ENCODE peak calls at places on chromosome 1, in ten cellular contexts. W is GM06990; X is prostate gland; D is endodermal cell; F is BJ; P is tibial nerve; A is activated CD8-positive, alpha-beta T cell treated with anti-CD3 and anti-CD28 coated beads for 36 hours; M is kidney epithelial cell; Y is heart right ventricle; E is PC-3. C is an unnamed sample.

GRCh38 chr1:204846546-204846945 is 24.1 kb upstream of the NFASC start:
- DNase-seq in Y (no peak), W (no peak), A (no peak), P (no peak), E (no peak), F (no peak), M (no peak), X (no peak), D (no peak), C (no peak)

GRCh38 chr1:227729144-227729880 is 5.8 kb downstream of the JMJD4 start:
- DNase-seq in F (no peak), Y (no peak), A (no peak), P (no peak), W (no peak), X (no peak), M (no peak), E (peak), D (peak), C (no peak)

GRCh38 chr1:6205849-6206845 is at the start of gene RNF207:
- DNase-seq in A (peak), M (no peak), X (peak), W (peak), Y (peak), D (peak), F (no peak), P (no peak), E (peak), C (peak)

GRCh38 chr1:53470584-53470983 is 11.4 kb downstream of the DMRTB1 start:
- DNase-seq in F (no peak), E (no peak), Y (no peak), A (no peak), W (no peak), D (no peak), X (no peak), P (no peak), M (no peak), C (no peak)

GRCh38 chr1:150281221-150281757 is 1.1 kb upstream of the CIART start:
- DNase-seq in P (peak), X (peak), D (peak), W (no peak), F (no peak), Y (peak), A (peak), E (peak), M (no peak), C (peak)

GRCh38 chr1:36223373-36223995 is 759 bp upstream of the THRAP3 start:
- DNase-seq in P (peak), E (peak), A (peak), F (no peak), X (peak), W (peak), M (no peak), Y (no peak), D (peak), C (peak)

GRCh38 chr1:216032977-216033376 is 390.3 kb downstream of the USH2A start:
- DNase-seq in M (no peak), P (no peak), D (no peak), W (no peak), F (no peak), A (no peak), X (no peak), Y (no peak), E (no peak), C (no peak)

GRCh38 chr1:111656093-111657017 is 36.8 kb downstream of the RAP1A start:
- DNase-seq in P (peak), W (no peak), X (peak), F (peak), Y (peak), M (peak), D (peak), A (peak), E (peak), C (peak)

GRCh38 chr1:115322631-115323030 is 15.4 kb downstream of the NGF start:
- DNase-seq in F (no peak), P (no peak), W (no peak), D (no peak), E (peak), Y (no peak), M (no peak), A (no peak), X (no peak), C (no peak)

GRCh38 chr1:155062702-155063411 is 683 bp upstream of the EFNA4 start:
- DNase-seq in W (peak), F (no peak), Y (no peak), E (peak), X (peak), D (peak), A (peak), P (peak), M (no peak), C (peak)

GRCh38 chr1:18119978-18120377 is 12.4 kb downstream of the IGSF21 start:
- DNase-seq in A (no peak), E (no peak), Y (no peak), P (no peak), X (no peak), F (no peak), W (no peak), M (no peak), D (no peak), C (no peak)

GRCh38 chr1:27144920-27145661 is 9.8 kb downstream of the SLC9A1 start:
- DNase-seq in Y (no peak), D (peak), X (peak), E (no peak), F (peak), M (no peak), P (no peak), A (no peak), W (no peak), C (no peak)
- TF ChIP-seq CTCF in Y (no peak), D (no peak), X (no peak), E (no peak), F (no peak), M (no peak), P (no peak), A (no peak), W (no peak), C (no peak)

DNA sequence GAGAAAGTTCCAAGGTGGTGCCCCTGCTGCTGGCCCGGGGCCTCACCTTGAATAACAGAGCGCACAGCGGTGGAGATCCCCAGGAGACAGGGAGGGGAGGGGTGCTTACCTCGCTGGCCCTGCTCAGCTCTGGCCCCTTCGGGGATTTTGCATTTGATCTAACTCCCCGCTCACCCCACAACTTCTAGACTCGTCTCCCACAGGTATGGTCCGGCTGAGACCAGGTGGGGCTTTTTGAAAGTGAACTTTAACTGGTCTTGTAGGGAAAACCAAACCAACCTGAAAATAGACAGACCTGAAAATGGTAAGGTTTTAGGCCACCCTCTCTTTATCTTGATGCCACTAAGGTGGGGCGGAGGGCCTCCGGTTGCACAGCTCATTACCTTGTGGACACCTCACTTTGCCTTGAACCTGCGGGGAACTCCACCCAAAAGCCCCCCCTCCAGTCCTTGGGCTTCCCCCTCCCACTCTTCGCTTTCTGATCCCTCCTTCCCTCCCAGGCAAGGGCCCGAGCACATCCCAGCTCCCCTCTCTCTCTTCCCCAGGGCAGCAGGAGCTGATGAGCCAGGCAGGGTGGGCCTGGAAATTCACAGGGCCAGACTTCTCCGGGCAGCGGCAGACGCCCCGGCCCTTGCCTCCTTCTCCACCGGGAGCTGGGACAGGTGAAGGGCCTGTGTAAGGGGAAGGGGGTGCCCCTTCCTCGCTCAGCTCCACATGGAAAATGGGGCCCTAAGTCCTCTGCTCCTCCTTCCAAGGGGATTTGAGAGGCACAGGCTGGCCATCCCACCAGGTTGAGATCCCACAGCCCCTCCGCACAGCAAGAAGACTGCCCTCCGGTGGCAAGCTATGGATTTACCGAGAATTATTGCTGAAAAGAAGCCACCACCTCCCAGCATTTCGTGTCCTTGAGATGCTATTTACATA is 16.1 kb downstream of the TNFRSF8 start:
- DNase-seq in W (peak), P (peak), X (no peak), M (no peak), F (no peak), D (peak), E (peak), Y (peak), A (peak), C (peak)
- TF ChIP-seq CTCF in W (peak), P (peak), X (no peak), M (peak), F (peak), D (peak), E (peak), Y (peak), A (peak), C (peak)

DNA sequence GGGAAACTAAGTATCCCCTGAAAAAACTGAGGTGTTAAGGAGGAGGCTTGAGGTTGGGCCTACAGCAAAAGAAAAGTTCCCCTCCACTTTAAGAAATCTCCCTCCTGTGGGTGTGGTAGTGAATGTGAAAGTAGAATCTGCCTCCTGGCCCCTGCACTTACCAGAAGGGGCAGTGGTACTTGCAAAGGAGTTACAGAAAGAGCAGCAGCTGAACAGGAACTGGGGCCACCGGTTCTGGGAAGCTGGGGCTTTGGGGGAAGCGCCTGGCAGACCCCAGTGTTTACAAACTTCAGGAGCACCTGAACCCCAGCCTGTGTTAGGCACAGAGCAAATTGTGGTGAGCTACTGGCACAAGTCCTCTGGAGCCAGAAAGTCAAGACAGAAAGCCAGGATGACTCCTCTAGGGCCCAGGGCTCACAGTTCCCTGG is 250.2 kb upstream of the FGGY start:
- DNase-seq in Y (no peak), X (peak), E (no peak), A (peak), D (peak), M (no peak), F (no peak), P (no peak), W (peak), C (no peak)
- TF ChIP-seq CTCF in Y (no peak), X (no peak), E (no peak), A (peak), D (peak), M (peak), F (peak), P (no peak), W (peak), C (no peak)

DNA sequence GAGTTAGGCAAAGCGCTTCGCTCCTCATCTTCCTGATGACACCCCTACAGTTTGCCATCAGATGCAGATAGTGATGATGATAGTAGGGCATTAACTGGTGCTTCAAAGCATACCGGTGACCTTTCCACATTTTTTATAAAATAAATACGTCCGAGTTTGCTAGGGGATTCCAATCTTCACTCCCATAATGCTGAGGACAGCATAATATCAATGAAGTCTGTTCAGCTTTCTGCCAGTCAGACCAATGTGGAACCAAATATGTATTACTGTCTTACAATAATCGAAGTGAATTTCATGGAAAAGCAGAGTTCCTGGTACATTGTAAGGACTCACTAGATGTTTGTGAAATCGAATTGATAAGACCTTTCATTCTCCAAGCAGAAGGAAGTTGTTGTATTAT is 258.7 kb downstream of the RYR2 start:
- DNase-seq in W (no peak), E (no peak), X (no peak), F (no peak), P (no peak), M (no peak), Y (no peak), D (no peak), A (no peak), C (no peak)
- TF ChIP-seq CTCF in W (no peak), E (no peak), X (no peak), F (no peak), P (no peak), M (no peak), Y (no peak), D (no peak), A (no peak), C (no peak)

DNA sequence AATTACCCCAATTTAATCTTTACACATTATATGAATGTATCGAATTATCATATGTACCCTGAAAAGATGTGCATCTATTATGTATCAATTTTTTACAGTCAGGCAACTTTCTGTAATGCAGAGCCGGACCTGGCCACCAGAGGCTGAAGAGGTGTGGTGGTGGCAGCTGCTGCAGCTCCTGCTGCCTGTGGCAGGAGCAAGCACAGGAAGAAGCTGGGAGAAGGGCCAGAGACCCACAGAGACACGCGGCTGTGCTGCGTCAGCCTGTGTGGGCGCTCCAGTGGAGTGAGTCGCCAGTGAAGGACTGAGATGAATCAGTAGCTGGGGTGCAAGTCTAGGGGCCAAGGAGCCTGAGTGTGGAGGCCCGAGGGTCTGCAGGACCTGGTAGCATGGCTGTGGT is 74.3 kb upstream of the COG2 start:
- DNase-seq in X (no peak), D (peak), A (peak), Y (no peak), E (peak), M (no peak), W (peak), F (no peak), P (no peak), C (peak)
- TF ChIP-seq CTCF in X (no peak), D (peak), A (peak), Y (peak), E (peak), M (peak), W (peak), F (no peak), P (no peak), C (peak)

DNA sequence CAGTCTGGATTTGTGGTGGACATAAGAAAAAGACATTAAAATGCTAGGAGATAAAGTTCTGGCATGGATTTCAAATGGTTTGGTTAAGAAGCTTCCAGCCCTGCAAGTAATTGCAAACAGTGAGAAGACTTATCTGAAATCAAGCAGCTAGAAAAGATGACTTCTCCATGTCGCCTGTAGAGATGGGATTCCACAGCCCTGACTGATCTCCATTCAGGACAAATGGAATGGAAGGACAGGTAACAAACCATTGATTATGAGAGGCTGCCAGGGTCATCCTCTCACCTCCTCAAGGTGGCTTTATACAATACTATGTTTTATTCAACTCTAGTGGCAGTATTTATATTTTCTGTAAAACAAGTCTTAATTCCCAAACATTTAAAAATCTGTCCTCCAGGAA is 237.9 kb downstream of the HLX start:
- DNase-seq in A (no peak), M (no peak), D (no peak), Y (no peak), X (no peak), P (no peak), F (no peak), E (peak), W (no peak), C (no peak)
- TF ChIP-seq CTCF in A (no peak), M (no peak), D (no peak), Y (no peak), X (no peak), P (no peak), F (no peak), E (no peak), W (no peak), C (no peak)

DNA sequence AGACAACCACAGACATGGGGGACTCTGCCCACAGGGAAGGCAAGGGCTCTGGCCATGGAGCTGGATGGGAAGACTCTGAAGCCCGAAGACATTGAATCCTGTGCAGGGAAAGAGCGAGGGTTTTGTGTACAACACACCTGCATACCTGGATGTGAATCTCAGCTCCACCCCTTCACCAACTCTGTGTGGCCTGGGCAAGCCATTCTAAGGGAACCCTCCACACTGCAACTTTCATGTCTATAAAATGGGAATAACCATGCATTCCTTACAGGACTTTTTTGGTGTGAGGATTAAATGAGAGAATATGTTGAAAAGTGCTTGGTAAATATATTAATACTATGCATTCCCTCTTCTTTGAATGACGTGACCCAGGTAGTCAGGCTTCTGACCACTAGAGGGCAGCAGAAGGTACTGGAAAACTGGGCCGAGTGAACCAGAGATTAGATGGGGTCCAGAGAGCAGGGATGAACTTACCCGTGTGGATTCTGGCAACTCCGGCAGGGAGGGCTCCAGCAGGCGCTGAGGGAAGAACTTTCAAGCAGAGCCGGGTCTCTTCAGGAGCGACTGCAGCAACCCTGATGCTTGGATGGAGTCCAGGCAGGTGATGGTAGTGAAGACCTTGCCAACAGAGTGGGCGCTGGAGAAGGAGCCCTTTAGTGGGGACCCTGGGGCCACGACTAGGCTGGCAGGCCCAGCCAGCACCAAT is 908 bp upstream of the ELF3 start:
- DNase-seq in X (peak), D (peak), E (peak), A (peak), F (no peak), M (no peak), W (peak), Y (peak), P (peak), C (peak)
- TF ChIP-seq CTCF in X (peak), D (peak), E (peak), A (peak), F (peak), M (peak), W (peak), Y (peak), P (peak), C (peak)